ENCODE peak calls at places on chromosome 16, in eight cellular contexts. I is mucosa of descending colon; L is uterus; Y is brain microvascular endothelial cell; Z is lung; F is neural progenitor cell; E is cardiac fibroblast; O is CD8-positive, alpha-beta T cell. N is an unnamed sample.

GRCh38 chr16:53068423-53068833 is 13.6 kb downstream of the CHD9 start:
- DNase-seq in L (no peak), O (peak; percentile 62), Z (no peak), I (no peak), E (no peak), F (no peak), Y (no peak), N (no peak)

GRCh38 chr16:77540656-77541055 is 105.8 kb upstream of the ADAMTS18 start:
- DNase-seq in Y (peak; percentile 85), O (no peak), I (no peak), F (no peak), Z (no peak), L (no peak), E (peak; percentile 66), N (no peak)

GRCh38 chr16:59719121-59719520 is 985.0 kb upstream of the GOT2 start:
- DNase-seq in F (no peak), L (no peak), E (peak; percentile 4), Y (no peak), I (no peak), Z (no peak), O (no peak), N (no peak)

GRCh38 chr16:2787961-2788360 is 601 bp upstream of the PRSS33 start:
- DNase-seq in F (no peak), L (no peak), Y (no peak), O (no peak), Z (no peak), I (peak; percentile 19), E (no peak), N (no peak)

GRCh38 chr16:29745126-29745852 is 501 bp downstream of the C16orf54 start:
- DNase-seq in F (no peak), Z (no peak), L (no peak), I (peak; percentile 46), Y (no peak), O (peak; percentile 80), E (no peak), N (no peak)

GRCh38 chr16:54503436-54503835 is 216.8 kb upstream of the IRX3 start:
- DNase-seq in O (no peak), Y (no peak), Z (no peak), E (peak; percentile 12), I (no peak), L (no peak), F (no peak), N (no peak)

GRCh38 chr16:7967986-7968509 is 622.3 kb downstream of the TMEM114 start:
- DNase-seq in O (no peak), Y (no peak), E (no peak), L (no peak), I (no peak), F (no peak), Z (no peak), N (no peak)

GRCh38 chr16:12298285-12298684 is 321.8 kb downstream of the SNX29 start:
- DNase-seq in L (no peak), E (no peak), Y (no peak), Z (no peak), O (no peak), I (no peak), F (no peak), N (no peak)

GRCh38 chr16:21283521-21284289 is 5.6 kb upstream of the CRYM start:
- DNase-seq in Z (peak; percentile 37), E (peak; percentile 36), L (peak; percentile 29), O (no peak), F (peak; percentile 90), Y (peak; percentile 34), I (peak; percentile 77), N (no peak)

GRCh38 chr16:30032083-30032819 is 1.2 kb upstream of the TLCD3B start:
- DNase-seq in O (peak; percentile 71), Y (peak; percentile 49), Z (no peak), F (peak; percentile 83), L (no peak), I (no peak), E (peak; percentile 80), N (peak; percentile 41)

GRCh38 chr16:83336630-83337029 is 471.1 kb upstream of the HSBP1 start:
- DNase-seq in I (no peak), F (no peak), O (no peak), Y (peak; percentile 87), Z (no peak), L (no peak), E (peak; percentile 86), N (no peak)

GRCh38 chr16:53129281-53130192 is 74.7 kb downstream of the CHD9 start:
- DNase-seq in E (peak; percentile 74), F (no peak), I (no peak), Z (no peak), Y (peak; percentile 53), O (no peak), L (no peak), N (no peak)

GRCh38 chr16:69741951-69742904 is 12.5 kb downstream of the NOB1 start:
- DNase-seq in E (peak; percentile 69), I (peak; percentile 93), L (peak; percentile 69), Y (peak; percentile 57), O (no peak), Z (peak; percentile 67), F (no peak), N (no peak)

GRCh38 chr16:54511181-54511731 is 224.7 kb upstream of the IRX3 start:
- DNase-seq in O (no peak), F (peak; percentile 36), Y (no peak), Z (no peak), E (peak; percentile 88), L (no peak), I (no peak), N (no peak)

GRCh38 chr16:13153696-13154095 is 252.3 kb downstream of the SHISA9 start:
- DNase-seq in I (no peak), E (no peak), Z (no peak), F (no peak), L (no peak), Y (no peak), O (no peak), N (no peak)

GRCh38 chr16:27506771-27507170 is 42.9 kb downstream of the GTF3C1 start:
- DNase-seq in E (no peak), Y (no peak), O (no peak), I (no peak), L (no peak), F (no peak), Z (no peak), N (no peak)

GRCh38 chr16:68131813-68132706 is 46.9 kb downstream of the NFATC3 start:
- DNase-seq in Z (no peak), E (no peak), F (no peak), O (no peak), Y (no peak), L (no peak), I (no peak), N (no peak)

GRCh38 chr16:81723098-81723723 is 55.9 kb upstream of the PLCG2 start:
- DNase-seq in L (peak; percentile 50), Y (peak; percentile 77), F (peak; percentile 92), E (peak; percentile 89), I (no peak), Z (no peak), O (peak; percentile 58), N (no peak)

GRCh38 chr16:77840623-77841274 is 52.4 kb downstream of the VAT1L start:
- DNase-seq in O (no peak), L (no peak), I (no peak), Z (no peak), F (no peak), Y (peak; percentile 1), E (no peak), N (no peak)

GRCh38 chr16:15888072-15888976 is at the start of gene CEP20:
- DNase-seq in Y (peak; percentile 100), L (peak; percentile 100), F (peak; percentile 100), I (peak; percentile 100), O (peak; percentile 100), Z (peak; percentile 100), E (peak; percentile 99), N (peak; percentile 99)
- TF ChIP-seq CTCF in Y (no peak), L (peak; percentile 52), F (peak; percentile 15), I (no peak), O (no peak), Z (no peak), E (no peak), N (no peak)

GRCh38 chr16:24228514-24228913 is 27.6 kb upstream of the CACNG3 start:
- DNase-seq in I (no peak), Z (no peak), F (no peak), O (no peak), L (no peak), E (no peak), Y (no peak), N (no peak)
- TF ChIP-seq CTCF in I (no peak), Z (no peak), F (no peak), O (no peak), L (no peak), E (no peak), Y (no peak), N (no peak)

DNA sequence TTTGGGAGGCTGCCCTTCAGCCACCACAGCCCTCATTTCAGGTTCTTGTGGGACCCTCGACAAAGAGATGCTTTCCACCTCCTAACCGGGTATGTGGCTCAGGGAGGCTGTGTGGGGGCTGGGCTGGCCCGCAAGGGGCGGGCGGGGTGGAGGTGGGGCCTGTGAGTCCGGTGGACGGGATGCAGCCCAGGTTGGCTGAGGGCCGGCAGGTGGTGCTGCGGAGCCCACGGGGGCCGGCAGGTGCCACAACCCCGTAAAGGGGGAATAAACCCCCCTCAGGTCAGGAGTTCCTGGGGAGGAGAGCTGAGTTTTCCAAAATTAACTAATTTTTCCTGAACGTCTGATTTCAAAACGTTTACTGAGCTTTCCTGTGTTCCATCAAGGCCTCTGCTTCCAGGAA is 4.9 kb upstream of the CIAO3 start:
- DNase-seq in Z (peak; percentile 46), L (no peak), I (peak; percentile 64), E (no peak), O (no peak), Y (no peak), F (peak; percentile 86), N (no peak)
- TF ChIP-seq CTCF in Z (no peak), L (no peak), I (no peak), E (peak; percentile 20), O (no peak), Y (peak; percentile 57), F (peak; percentile 78), N (no peak)

GRCh38 chr16:66419527-66419926 is 7.6 kb upstream of the BEAN1 start:
- DNase-seq in L (no peak), E (no peak), O (no peak), F (peak; percentile 20), I (no peak), Z (no peak), Y (no peak), N (no peak)
- TF ChIP-seq CTCF in L (no peak), E (no peak), O (no peak), F (peak; percentile 25), I (no peak), Z (no peak), Y (peak; percentile 43), N (no peak)

GRCh38 chr16:57666353-57667068 is 1.6 kb upstream of the ADGRG3 start:
- DNase-seq in Z (no peak), I (no peak), O (no peak), Y (no peak), F (no peak), E (no peak), L (no peak), N (no peak)
- TF ChIP-seq CTCF in Z (no peak), I (no peak), O (no peak), Y (no peak), F (no peak), E (no peak), L (no peak), N (no peak)

DNA sequence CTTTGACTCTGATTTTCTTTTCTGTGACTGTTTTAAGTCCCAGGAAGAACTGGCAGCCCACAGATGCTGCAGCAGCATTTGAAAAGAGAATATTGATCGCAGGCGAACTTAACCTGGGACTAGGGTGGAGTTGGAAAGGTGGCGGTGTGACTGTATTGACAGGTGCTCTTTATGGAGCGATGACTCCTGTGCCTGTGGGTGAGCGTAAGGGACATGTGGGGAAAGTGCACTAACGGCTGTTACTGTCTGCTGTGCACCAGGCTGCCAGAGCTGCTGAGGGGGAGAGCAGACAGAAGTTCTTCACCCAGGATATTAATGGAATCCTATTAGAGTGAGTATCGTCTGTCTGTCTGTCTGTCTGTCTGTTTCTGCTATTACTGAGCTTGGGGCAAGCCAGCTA is 21.3 kb downstream of the UBN1 start:
- DNase-seq in Z (no peak), L (no peak), E (no peak), O (no peak), Y (no peak), F (no peak), I (no peak), N (no peak)
- TF ChIP-seq CTCF in Z (no peak), L (no peak), E (no peak), O (no peak), Y (no peak), F (no peak), I (no peak), N (no peak)

N was measured in natural killer cell.